ENCODE peak calls at places on chromosomes 11 and 22, in four cellular contexts. T is GM23248; B is hippocampal formation; K is stimulated activated CD4-positive, alpha-beta T cell treated with anti-CD3 and anti-CD28 coated beads, Interleukin-1b, Interleukin-23, amount 100 ng/mL, for 4 hours. I is an unnamed sample.

GRCh38 chr22:44669725-44670027 is 32.3 kb upstream of the PRR5 start:
- DNase-seq in T (peak), B (no peak), K (no peak), I (no peak)

GRCh38 chr11:2593393-2593950 is 106.3 kb downstream of the KCNQ1OT1 start:
- DNase-seq in T (no peak), B (no peak), K (no peak), I (no peak)

GRCh38 chr11:43947815-43948214 is 5.4 kb downstream of the C11orf96 start:
- DNase-seq in T (peak), B (no peak), K (no peak), I (no peak)

GRCh38 chr11:324131-324530 is 3.5 kb upstream of the IFITM3 start:
- DNase-seq in T (no peak), B (no peak), K (no peak), I (no peak)

GRCh38 chr11:19605500-19606371 is 106.9 kb upstream of the NAV2 start:
- DNase-seq in T (peak), B (no peak), K (no peak), I (no peak)

GRCh38 chr11:37812281-37812880 is 1214.3 kb upstream of the RAG2 start:
- DNase-seq in T (no peak), B (no peak), K (no peak), I (no peak)

GRCh38 chr11:46175401-46176002 is 54.2 kb upstream of the PHF21A start:
- DNase-seq in T (no peak), B (no peak), K (no peak), I (no peak)

GRCh38 chr11:105573091-105573490 is 36.8 kb upstream of the GRIA4 start:
- DNase-seq in T (no peak), B (no peak), K (no peak), I (no peak)

GRCh38 chr11:64321533-64321932 is 3.6 kb downstream of the PRDX5 start:
- DNase-seq in T (no peak), B (no peak), K (no peak), I (no peak)

GRCh38 chr11:4704790-4705334 is 278 bp downstream of the MMP26 start:
- DNase-seq in T (no peak), B (no peak), K (no peak), I (no peak)

GRCh38 chr11:46064221-46064620 is 57.0 kb downstream of the PHF21A start:
- DNase-seq in T (peak), B (no peak), K (no peak), I (no peak)

GRCh38 chr22:43007519-43008102 is 7.3 kb downstream of the PACSIN2 start:
- DNase-seq in T (peak), B (no peak), K (no peak), I (no peak)

GRCh38 chr11:68893282-68893681 is 10.3 kb downstream of the MRPL21 start:
- DNase-seq in T (no peak), B (no peak), K (no peak), I (no peak)

GRCh38 chr11:75487366-75487765 is 38.4 kb downstream of the GDPD5 start:
- DNase-seq in T (no peak), B (no peak), K (no peak), I (no peak)